ENCODE peak calls at places on chromosomes 11 and 22, in ten cellular contexts. R is astrocyte of the cerebellum; O is dorsolateral prefrontal cortex; E is ovary; S is right lobe of liver; C is heart right ventricle; W is psoas muscle; B is fibroblast of the aortic adventitia; I is naive thymus-derived CD4-positive, alpha-beta T cell; F is IMR-90. Z is an unnamed sample.

GRCh38 chr11:108887436-108888238 is 222.8 kb downstream of the DDX10 start:
- DNase-seq in R (peak), S (no peak), B (peak), O (no peak), C (no peak), F (no peak), W (no peak), I (no peak), E (no peak), Z (no peak)

GRCh38 chr22:39205344-39206021 is 39.3 kb downstream of the PDGFB start:
- DNase-seq in C (no peak), S (no peak), W (no peak), R (no peak), F (peak), B (peak), O (peak), E (no peak), I (no peak), Z (peak)

GRCh38 chr11:12599408-12600143 is 74.6 kb upstream of the TEAD1 start:
- DNase-seq in F (no peak), C (peak), O (no peak), R (no peak), W (peak), S (peak), E (peak), B (no peak), I (peak), Z (no peak)

GRCh38 chr11:19605500-19606371 is 106.9 kb upstream of the NAV2 start:
- DNase-seq in C (peak), W (no peak), O (no peak), R (peak), F (peak), I (no peak), S (no peak), E (no peak), B (peak), Z (no peak)

GRCh38 chr11:25981998-25982397 is 349.9 kb upstream of the ANO3 start:
- DNase-seq in C (peak), S (no peak), R (peak), F (peak), W (no peak), B (peak), E (no peak), I (no peak), O (no peak), Z (peak)

GRCh38 chr11:37504925-37505324 is 906.9 kb upstream of the RAG2 start:
- DNase-seq in R (peak), B (peak), O (no peak), I (no peak), E (no peak), W (no peak), S (no peak), F (peak), C (no peak), Z (peak)

GRCh38 chr11:75013051-75013450 is 24.3 kb downstream of the NEU3 start:
- DNase-seq in B (no peak), W (no peak), E (no peak), S (no peak), F (peak), I (no peak), O (no peak), R (no peak), C (no peak), Z (no peak)

GRCh38 chr11:58316142-58316541 is 42.7 kb downstream of the OR5B17 start:
- DNase-seq in W (no peak), B (peak), F (peak), I (no peak), S (no peak), E (no peak), O (no peak), C (no peak), R (no peak), Z (no peak)

GRCh38 chr11:99449345-99449744 is 428.6 kb downstream of the CNTN5 start:
- DNase-seq in O (no peak), E (no peak), W (no peak), I (no peak), B (no peak), F (no peak), R (no peak), C (no peak), S (no peak), Z (no peak)

GRCh38 chr11:70876685-70877084 is 375.7 kb downstream of the SHANK2 start:
- DNase-seq in F (no peak), W (no peak), S (no peak), E (no peak), I (no peak), R (no peak), C (no peak), B (no peak), O (no peak), Z (no peak)

GRCh38 chr22:41052661-41053490 is 39.5 kb upstream of the EP300 start:
- DNase-seq in B (peak), O (no peak), E (no peak), I (no peak), F (peak), W (no peak), C (no peak), S (no peak), R (peak), Z (peak)

GRCh38 chr22:48889887-48890692 is 937.6 kb downstream of the BRD1 start:
- DNase-seq in E (no peak), B (no peak), W (peak), R (no peak), I (no peak), C (no peak), S (no peak), F (no peak), O (peak), Z (no peak)

GRCh38 chr11:92461478-92461877 is 236.9 kb downstream of the FAT3 start:
- DNase-seq in S (no peak), F (no peak), C (no peak), O (no peak), W (no peak), E (no peak), I (no peak), B (no peak), R (no peak), Z (no peak)

GRCh38 chr11:44609028-44609782 is 43.7 kb downstream of the CD82 start:
- DNase-seq in I (no peak), O (no peak), S (no peak), C (no peak), E (no peak), F (no peak), B (no peak), W (no peak), R (no peak), Z (no peak)

GRCh38 chr22:50105529-50106100 is 15.8 kb downstream of the MOV10L1 start:
- DNase-seq in F (peak), B (peak), C (no peak), E (no peak), S (no peak), W (no peak), I (no peak), O (no peak), R (no peak), Z (no peak)

GRCh38 chr11:85472953-85473352 is 154.2 kb downstream of the DLG2 start:
- DNase-seq in S (no peak), E (no peak), F (no peak), C (no peak), O (no peak), I (no peak), R (no peak), W (no peak), B (no peak), Z (no peak)

GRCh38 chr11:59208956-59209355 is 3.8 kb downstream of the MPEG1 start:
- DNase-seq in W (no peak), R (no peak), E (no peak), I (no peak), S (no peak), C (no peak), B (no peak), O (no peak), F (peak), Z (no peak)

GRCh38 chr11:75352417-75353206 is 1.2 kb upstream of the ARRB1 start:
- DNase-seq in W (no peak), F (no peak), B (no peak), R (no peak), S (peak), I (no peak), C (no peak), E (no peak), O (no peak), Z (no peak)

GRCh38 chr11:32280339-32280738 is 155.0 kb downstream of the WT1 start:
- DNase-seq in S (no peak), O (no peak), C (no peak), B (no peak), R (no peak), W (no peak), F (no peak), E (no peak), I (no peak), Z (no peak)

GRCh38 chr22:45992737-45993136 is 15.8 kb upstream of the WNT7B start:
- DNase-seq in F (no peak), I (no peak), O (no peak), B (no peak), E (no peak), R (no peak), S (peak), C (no peak), W (no peak), Z (no peak)

GRCh38 chr11:44561964-44562734 is 3.3 kb upstream of the CD82 start:
- DNase-seq in B (no peak), E (no peak), S (no peak), I (no peak), R (no peak), F (no peak), W (no peak), C (no peak), O (no peak), Z (no peak)

GRCh38 chr11:34148504-34149165 is 43.2 kb downstream of the NAT10 start:
- DNase-seq in I (no peak), S (no peak), B (no peak), R (no peak), C (no peak), W (no peak), E (no peak), O (no peak), F (no peak), Z (no peak)

GRCh38 chr11:70383664-70384395 is 14.5 kb upstream of the CTTN start:
- DNase-seq in R (no peak), B (no peak), S (no peak), F (no peak), O (no peak), C (no peak), I (no peak), W (no peak), E (no peak), Z (no peak)

GRCh38 chr22:47014636-47014930 is 252.1 kb downstream of the TBC1D22A start:
- DNase-seq in S (no peak), I (no peak), E (no peak), O (no peak), F (no peak), C (no peak), W (no peak), B (no peak), R (no peak), Z (no peak)

GRCh38 chr11:119306373-119306890 is 10.5 kb downstream of the MCAM start:
- DNase-seq in S (no peak), F (peak), C (no peak), W (peak), O (no peak), I (no peak), B (peak), R (no peak), E (peak), Z (no peak)

GRCh38 chr11:14907411-14908213 is 15.6 kb upstream of the CYP2R1 start:
- DNase-seq in B (peak), R (no peak), E (peak), S (peak), W (peak), C (peak), O (peak), I (peak), F (peak), Z (no peak)

GRCh38 chr22:40196628-40197027 is 18.9 kb downstream of the TNRC6B start:
- DNase-seq in I (no peak), E (peak), S (no peak), F (peak), O (no peak), C (no peak), R (peak), B (peak), W (no peak), Z (peak)

GRCh38 chr11:124987096-124987495 is 33.1 kb downstream of the CCDC15 start:
- DNase-seq in C (no peak), E (no peak), B (no peak), W (no peak), O (no peak), I (no peak), S (no peak), R (no peak), F (no peak), Z (no peak)

GRCh38 chr11:118056806-118057205 is 20.1 kb upstream of the TMPRSS4 start:
- DNase-seq in C (no peak), S (no peak), I (no peak), O (no peak), F (no peak), W (peak), B (no peak), R (no peak), E (no peak), Z (no peak)

GRCh38 chr11:34214961-34215805 is 109.8 kb downstream of the NAT10 start:
- DNase-seq in W (no peak), I (no peak), O (no peak), S (peak), C (no peak), F (peak), E (no peak), R (no peak), B (peak), Z (peak)

GRCh38 chr11:67611704-67612587 is 5.2 kb downstream of the NDUFV1 start:
- DNase-seq in F (no peak), R (no peak), C (no peak), W (no peak), B (no peak), I (no peak), S (peak), O (no peak), E (no peak), Z (no peak)

GRCh38 chr11:73480677-73481076 is 104.5 kb downstream of the RELT start:
- DNase-seq in R (no peak), O (no peak), W (no peak), E (no peak), C (no peak), B (peak), S (no peak), F (peak), I (no peak), Z (no peak)

GRCh38 chr22:35596821-35597220 is 20.3 kb downstream of the MB start:
- DNase-seq in O (no peak), E (no peak), R (no peak), S (no peak), B (no peak), F (no peak), W (peak), I (no peak), C (peak), Z (no peak)

GRCh38 chr11:82733444-82734119 is at the start of gene FAM181B:
- DNase-seq in F (no peak), S (peak), I (peak), C (peak), R (peak), O (peak), W (peak), E (peak), B (no peak), Z (peak)

GRCh38 chr11:128424271-128424709 is 163.1 kb downstream of the ETS1 start:
- DNase-seq in B (peak), O (no peak), W (peak), F (no peak), I (no peak), S (no peak), R (no peak), C (peak), E (peak), Z (no peak)

GRCh38 chr22:23196165-23196564 is 15.9 kb downstream of the BCR start:
- DNase-seq in F (no peak), C (no peak), E (no peak), I (no peak), O (no peak), S (no peak), B (no peak), R (no peak), W (no peak), Z (no peak)

GRCh38 chr22:24134090-24134846 is 47.0 kb upstream of the SUSD2 start:
- DNase-seq in I (peak), C (peak), S (no peak), F (no peak), W (no peak), E (peak), R (no peak), O (peak), B (no peak), Z (no peak)

GRCh38 chr11:64887757-64888405 is 9.5 kb upstream of the EHD1 start:
- DNase-seq in O (no peak), S (peak), R (no peak), W (peak), I (peak), C (peak), B (peak), F (no peak), E (peak), Z (no peak)
- H3K4me3 ChIP-seq in O (peak), S (no peak), R (no peak), W (peak), I (peak), C (peak), B (no peak), F (no peak), E (no peak), Z (no peak)

GRCh38 chr11:123122341-123122740 is 60.4 kb upstream of the HSPA8 start:
- DNase-seq in R (no peak), I (no peak), O (no peak), S (no peak), B (peak), F (peak), E (peak), W (no peak), C (no peak), Z (no peak)

GRCh38 chr11:123125169-123125568 is 63.2 kb upstream of the HSPA8 start:
- DNase-seq in R (no peak), I (no peak), C (no peak), O (no peak), E (no peak), S (no peak), F (no peak), B (no peak), W (no peak), Z (no peak)

GRCh38 chr11:123122852-123123251 is 60.9 kb upstream of the HSPA8 start:
- DNase-seq in B (no peak), E (no peak), C (no peak), O (no peak), I (no peak), S (no peak), W (no peak), F (no peak), R (no peak), Z (no peak)
- H3K4me3 ChIP-seq in B (no peak), E (no peak), C (no peak), O (no peak), I (no peak), S (no peak), W (no peak), F (no peak), R (no peak), Z (no peak)

DNA sequence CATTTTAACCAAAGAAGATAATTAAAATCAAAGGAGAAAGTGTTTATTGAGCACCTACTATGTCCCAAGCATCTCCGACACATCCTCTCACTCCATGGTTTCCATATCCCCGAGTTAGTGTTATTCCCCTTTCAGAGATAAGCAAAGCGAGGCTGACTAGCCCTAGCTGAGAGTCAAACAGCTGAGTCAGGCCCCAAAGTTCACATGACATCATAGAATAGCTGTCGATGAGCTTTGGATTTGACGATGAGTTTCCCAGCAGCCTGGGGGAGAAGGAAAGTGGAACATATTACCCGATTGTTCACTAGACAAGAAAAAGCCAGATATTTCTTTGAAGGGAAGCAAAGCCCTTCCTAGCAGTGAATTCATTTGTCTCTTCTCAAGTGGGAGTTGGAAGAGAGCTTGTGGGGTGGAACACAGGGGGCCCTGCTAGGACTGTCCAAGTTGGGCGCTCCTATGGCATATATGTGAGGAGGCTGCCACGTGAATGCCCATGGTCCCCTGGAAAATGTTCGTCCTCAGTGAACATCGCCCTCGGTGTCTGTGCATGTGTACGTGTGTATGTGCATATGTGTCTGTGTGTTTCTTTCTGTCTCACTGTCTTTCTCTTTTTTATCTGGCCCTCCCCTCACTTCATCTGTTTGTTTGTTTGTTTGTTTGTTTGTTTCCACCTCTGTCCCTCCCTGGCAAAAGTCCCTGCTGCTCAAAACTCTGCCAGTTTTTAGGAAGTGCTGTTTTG is 493 bp upstream of the CYTH4 start:
- DNase-seq in F (no peak), O (no peak), B (no peak), C (no peak), R (no peak), I (no peak), E (no peak), W (no peak), S (no peak), Z (no peak)
- H3K4me3 ChIP-seq in F (no peak), O (no peak), B (no peak), C (peak), R (no peak), I (peak), E (no peak), W (no peak), S (peak), Z (no peak)

GRCh38 chr11:134330611-134331564 is 900 bp upstream of the GLB1L2 start:
- DNase-seq in B (no peak), R (no peak), I (no peak), F (no peak), O (no peak), S (no peak), W (no peak), E (no peak), C (no peak), Z (no peak)

GRCh38 chr11:134333312-134333711 is 1.5 kb downstream of the GLB1L2 start:
- DNase-seq in B (no peak), S (no peak), C (no peak), R (no peak), O (no peak), E (no peak), I (no peak), W (no peak), F (no peak), Z (no peak)

GRCh38 chr11:134331565-134332188 is at the start of gene GLB1L2:
- DNase-seq in E (peak), I (peak), R (no peak), W (peak), B (peak), O (peak), F (no peak), S (peak), C (peak), Z (no peak)

GRCh38 chr11:134332782-134333181 is 994 bp downstream of the GLB1L2 start:
- DNase-seq in C (no peak), W (no peak), S (no peak), R (no peak), B (no peak), I (no peak), E (no peak), O (no peak), F (no peak), Z (no peak)

GRCh38 chr11:134332189-134332631 is 422 bp downstream of the GLB1L2 start:
- DNase-seq in S (no peak), W (no peak), F (no peak), E (no peak), R (no peak), C (no peak), I (no peak), O (no peak), B (no peak), Z (no peak)
- H3K4me3 ChIP-seq in S (peak), W (peak), F (no peak), E (peak), R (peak), C (peak), I (peak), O (peak), B (peak), Z (peak)

DNA sequence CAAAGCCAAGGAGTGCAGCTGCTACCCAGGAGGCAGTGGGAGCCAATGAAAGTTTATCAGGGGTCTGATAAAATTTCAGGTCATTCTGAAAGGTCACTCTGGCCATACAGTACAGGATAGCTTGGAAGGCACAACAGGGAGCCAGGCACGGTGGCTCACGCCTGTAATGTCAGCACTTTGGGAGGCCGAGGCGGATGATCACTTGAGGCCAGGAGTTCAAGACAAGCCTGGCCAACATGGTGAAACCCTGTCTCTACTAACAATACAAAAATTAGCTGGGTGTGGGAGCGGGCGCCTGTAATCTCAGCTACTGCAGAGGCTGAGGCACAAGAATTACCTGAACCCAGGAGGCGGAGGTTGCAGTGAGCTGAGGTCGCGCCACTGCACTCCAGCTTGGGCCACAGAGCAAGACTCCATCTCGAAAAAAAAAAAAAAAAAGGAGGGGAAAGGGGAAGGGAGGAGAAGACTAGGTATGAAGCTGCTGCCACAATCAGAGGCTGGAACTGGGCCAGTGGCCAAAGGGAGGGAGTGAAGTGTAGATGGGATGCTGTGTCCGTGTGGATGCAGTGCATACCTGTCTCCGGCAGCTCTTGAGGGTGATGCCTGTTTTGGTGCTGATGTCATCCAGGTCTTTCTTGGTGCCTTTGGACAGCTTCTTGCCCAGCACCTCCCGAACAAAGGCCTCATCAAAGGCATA is 1.1 kb downstream of the FIBP start:
- DNase-seq in E (no peak), C (no peak), B (no peak), W (no peak), S (no peak), I (no peak), O (no peak), F (no peak), R (no peak), Z (no peak)
- H3K4me3 ChIP-seq in E (peak), C (peak), B (peak), W (peak), S (peak), I (no peak), O (peak), F (peak), R (peak), Z (peak)

Z was measured in kidney epithelial cell.